ENCODE peak calls at places on chromosomes 3 and 15, in seven cellular contexts. U, K, P, I, A, R and E are unnamed samples.

GRCh38 chr3:177746259-177747021 is 549.2 kb upstream of the TBL1XR1 start:
- DNase-seq in U (peak), K (no peak), P (no peak), I (no peak), A (no peak), R (no peak), E (no peak)

GRCh38 chr3:165855581-165855980 is 18.4 kb upstream of the BCHE start:
- DNase-seq in U (no peak), K (no peak), P (no peak), I (no peak), A (no peak), R (no peak), E (no peak)

GRCh38 chr3:17602126-17602525 is 140.3 kb downstream of the TBC1D5 start:
- DNase-seq in U (no peak), K (no peak), P (no peak), I (no peak), A (no peak), R (no peak), E (no peak)

GRCh38 chr3:123344941-123345594 is 103.8 kb downstream of the ADCY5 start:
- DNase-seq in U (no peak), K (peak), P (no peak), I (no peak), A (no peak), R (no peak), E (no peak)

GRCh38 chr3:18758047-18758704 is 333.0 kb upstream of the SATB1 start:
- DNase-seq in U (no peak), K (no peak), P (no peak), I (no peak), A (no peak), R (peak), E (peak)

GRCh38 chr15:90529369-90530249 is at the start of gene CRTC3:
- DNase-seq in U (no peak), K (peak), P (peak), I (peak), A (peak), R (peak), E (peak)

GRCh38 chr3:133996996-133997395 is 32.7 kb downstream of the SLCO2A1 start:
- DNase-seq in U (no peak), K (no peak), P (no peak), I (no peak), A (no peak), R (no peak), E (no peak)

GRCh38 chr15:70023064-70023768 is 74.5 kb downstream of the TLE3 start:
- DNase-seq in U (peak), K (peak), P (no peak), I (no peak), A (no peak), R (no peak), E (peak)

GRCh38 chr3:188832961-188833615 is 338.7 kb upstream of the TPRG1 start:
- DNase-seq in U (no peak), K (no peak), P (no peak), I (no peak), A (no peak), R (no peak), E (no peak)

DNA sequence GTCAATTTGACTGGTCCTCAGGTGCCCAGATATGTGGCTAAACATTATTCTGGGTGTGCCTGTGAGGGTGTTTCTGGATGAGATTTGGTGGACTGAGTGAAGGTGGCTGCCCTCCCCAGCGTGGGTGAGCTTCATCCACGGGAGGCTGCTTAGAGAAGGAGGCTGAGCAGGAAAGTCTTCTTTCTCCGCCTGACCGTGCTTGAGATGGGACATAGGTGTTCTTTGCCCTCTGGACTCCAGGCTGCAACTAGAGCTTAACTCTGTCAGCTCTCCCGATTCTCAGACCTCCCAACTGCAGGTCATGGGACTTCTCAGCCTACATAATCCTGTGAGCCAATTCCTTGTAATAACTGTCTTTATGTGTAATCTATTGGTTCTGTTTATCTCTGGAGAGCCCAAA is 34.0 kb downstream of the RAB7A start:
- DNase-seq in U (no peak), K (no peak), P (no peak), I (no peak), A (no peak), R (no peak), E (peak)
- H3K4me3 ChIP-seq in U (no peak), K (no peak), P (no peak), I (no peak), A (no peak), R (no peak), E (no peak)

GRCh38 chr3:37243811-37244748 is 69.7 kb upstream of the LRRFIP2 start:
- DNase-seq in U (no peak), K (peak), P (peak), I (peak), A (peak), R (peak), E (peak)

GRCh38 chr3:37247398-37248114 is 73.2 kb upstream of the LRRFIP2 start:
- DNase-seq in U (no peak), K (no peak), P (no peak), I (no peak), A (no peak), R (no peak), E (peak)

GRCh38 chr3:37241880-37242279 is 67.5 kb upstream of the LRRFIP2 start:
- DNase-seq in U (no peak), K (no peak), P (no peak), I (no peak), A (no peak), R (no peak), E (peak)

GRCh38 chr3:37248179-37248578 is 73.8 kb upstream of the LRRFIP2 start:
- DNase-seq in U (no peak), K (no peak), P (no peak), I (no peak), A (no peak), R (no peak), E (no peak)

DNA sequence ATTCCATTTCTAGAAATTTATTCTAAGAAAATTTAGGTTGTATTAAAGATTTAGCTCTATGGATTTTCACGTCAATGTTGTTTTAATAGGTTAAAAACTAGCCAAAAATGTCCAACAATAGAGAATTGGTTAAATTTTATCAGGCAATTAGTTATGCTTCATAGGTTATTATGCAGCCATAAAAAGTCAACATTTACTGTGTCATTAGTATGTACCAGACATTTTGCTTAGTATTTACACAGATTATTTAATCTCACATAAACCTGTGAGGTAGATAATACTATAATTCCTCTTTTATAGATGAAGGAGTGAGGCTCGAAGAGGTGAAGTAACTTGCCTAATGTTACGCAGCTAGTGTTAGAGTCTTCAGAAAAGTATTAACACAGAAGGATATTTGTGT is 70.6 kb upstream of the LRRFIP2 start:
- DNase-seq in U (no peak), K (no peak), P (no peak), I (no peak), A (no peak), R (no peak), E (peak)
- H3K27ac ChIP-seq in U (no peak), K (peak), P (no peak), I (no peak), A (peak), R (no peak), E (no peak)

DNA sequence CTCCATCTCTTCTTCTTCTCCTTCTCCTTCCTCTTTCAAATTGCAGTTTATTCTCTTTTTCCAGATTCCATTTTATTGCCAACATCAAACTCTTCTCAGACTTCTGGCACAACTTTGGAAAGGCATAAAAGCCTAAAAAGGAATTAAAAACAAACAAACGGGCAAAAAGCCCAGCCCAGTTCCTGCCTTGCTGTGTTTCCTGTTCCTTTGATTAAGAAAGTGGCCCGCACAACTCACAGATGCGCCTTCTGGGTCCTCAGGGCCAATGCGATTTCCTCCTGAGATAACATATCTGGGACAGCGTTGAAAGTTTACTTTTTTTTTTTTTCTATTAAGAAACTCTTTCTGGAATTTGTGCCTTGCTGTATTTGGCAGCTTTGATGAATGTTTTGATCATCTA is 158.8 kb upstream of the UBE3A start:
- DNase-seq in U (no peak), K (no peak), P (no peak), I (no peak), A (no peak), R (no peak), E (no peak)
- H3K4me3 ChIP-seq in U (no peak), K (peak), P (no peak), I (no peak), A (peak), R (no peak), E (no peak)

GRCh38 chr15:62790531-62790930 is 252.0 kb upstream of the TPM1 start:
- DNase-seq in U (no peak), K (no peak), P (no peak), I (no peak), A (no peak), R (no peak), E (no peak)

GRCh38 chr15:62795171-62795570 is 247.4 kb upstream of the TPM1 start:
- DNase-seq in U (no peak), K (no peak), P (no peak), I (no peak), A (no peak), R (no peak), E (no peak)

GRCh38 chr15:62788224-62788623 is 254.3 kb upstream of the TPM1 start:
- DNase-seq in U (no peak), K (no peak), P (no peak), I (no peak), A (no peak), R (no peak), E (no peak)

GRCh38 chr15:62792960-62793758 is 249.4 kb upstream of the TPM1 start:
- DNase-seq in U (no peak), K (no peak), P (no peak), I (no peak), A (no peak), R (no peak), E (no peak)

GRCh38 chr15:62791694-62792093 is 250.9 kb upstream of the TPM1 start:
- DNase-seq in U (no peak), K (no peak), P (no peak), I (no peak), A (no peak), R (no peak), E (no peak)
- H3K27ac ChIP-seq in U (no peak), K (no peak), P (no peak), I (no peak), A (no peak), R (no peak), E (no peak)

GRCh38 chr3:58241321-58242044 is 3.9 kb downstream of the ABHD6 start:
- DNase-seq in U (no peak), K (no peak), P (no peak), I (no peak), A (no peak), R (no peak), E (no peak)
- H3K4me3 ChIP-seq in U (no peak), K (no peak), P (no peak), I (no peak), A (no peak), R (no peak), E (no peak)

DNA sequence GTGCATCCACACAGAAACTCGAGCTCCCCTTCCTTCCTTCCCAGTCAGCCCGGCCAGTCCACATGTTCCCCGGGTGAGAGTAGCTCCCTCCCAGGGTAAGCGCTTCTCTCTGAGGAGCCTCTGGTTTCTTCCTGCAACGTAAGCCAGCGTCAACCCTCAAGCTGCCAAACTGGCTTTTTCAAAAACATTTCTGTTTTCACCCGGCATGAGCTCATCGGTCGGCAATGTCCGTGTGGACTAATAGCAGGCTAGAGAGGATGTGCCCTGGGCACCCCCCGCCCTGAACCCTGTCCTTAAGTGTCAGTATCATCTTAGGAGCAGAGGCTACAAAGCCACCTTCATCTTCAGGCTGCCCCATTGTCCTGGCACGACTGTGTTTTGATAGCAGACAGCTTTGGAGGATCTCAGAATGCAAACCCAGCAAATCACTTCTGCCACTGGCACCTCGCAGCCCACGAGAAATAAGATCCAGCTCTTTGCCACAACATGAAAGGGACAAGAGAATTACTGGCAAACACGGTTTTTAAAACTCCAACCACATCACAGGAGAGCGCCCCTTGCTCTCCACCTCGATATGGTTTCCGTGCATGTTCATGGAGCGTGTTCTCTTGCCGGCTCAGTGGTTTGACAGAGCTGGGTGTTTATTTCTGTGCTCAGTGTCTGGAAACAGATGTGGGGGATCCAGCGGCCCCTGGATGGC is 9.9 kb downstream of the ALDH1A3 start:
- DNase-seq in U (peak), K (peak), P (peak), I (no peak), A (peak), R (no peak), E (no peak)
- H3K27ac ChIP-seq in U (peak), K (peak), P (peak), I (peak), A (peak), R (no peak), E (peak)

DNA sequence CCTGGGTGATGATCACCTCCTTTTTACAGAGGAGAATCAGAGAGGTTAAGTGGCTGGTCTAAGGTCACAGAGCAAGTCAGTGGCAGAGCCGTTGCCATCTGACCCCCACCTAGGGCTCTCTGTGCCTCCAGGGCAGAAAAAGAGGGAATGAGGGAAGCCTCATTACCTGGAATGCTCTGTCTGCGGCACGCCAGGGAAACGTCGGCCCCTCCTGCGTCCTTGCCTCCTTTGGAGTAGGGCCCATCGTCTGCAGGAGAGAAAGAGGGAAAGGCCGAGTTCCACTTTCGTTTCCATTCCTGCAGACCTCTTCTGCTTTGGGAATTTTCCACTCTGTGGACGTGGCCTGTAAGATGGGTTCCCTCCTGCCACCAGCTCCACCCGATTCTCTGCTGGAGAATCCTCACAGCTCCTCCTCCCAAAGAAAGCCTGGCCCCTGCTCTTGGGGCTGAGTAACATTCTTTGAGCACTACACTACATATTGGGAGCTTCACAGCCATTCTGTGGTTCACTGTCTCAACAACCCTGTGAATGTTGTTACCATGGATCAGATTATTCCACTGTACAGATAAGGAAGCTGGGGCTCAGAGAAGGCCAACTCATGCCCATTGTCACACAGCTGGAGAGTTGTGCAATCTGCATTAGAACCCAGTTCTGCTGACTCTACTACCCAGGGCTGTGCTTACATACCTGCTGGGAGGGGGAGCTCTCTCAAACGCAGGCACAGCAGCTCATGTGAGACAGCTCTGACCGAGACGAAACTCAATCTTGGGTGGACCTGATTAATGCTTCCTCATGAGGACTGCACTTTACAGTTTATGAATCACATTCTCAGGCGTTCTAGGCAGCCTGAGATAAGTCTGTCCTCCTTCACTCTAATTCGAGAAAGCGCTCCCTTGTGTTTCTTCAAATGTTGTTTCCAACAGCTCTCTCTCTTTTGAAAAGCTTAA is 14.2 kb downstream of the GRIP2 start:
- DNase-seq in U (no peak), K (peak), P (peak), I (peak), A (no peak), R (no peak), E (peak)
- H3K4me3 ChIP-seq in U (no peak), K (peak), P (no peak), I (peak), A (no peak), R (no peak), E (no peak)

GRCh38 chr3:54856271-54856670 is 71.6 kb downstream of the LRTM1 start:
- DNase-seq in U (no peak), K (no peak), P (no peak), I (no peak), A (no peak), R (no peak), E (no peak)
- H3K27ac ChIP-seq in U (no peak), K (no peak), P (no peak), I (no peak), A (no peak), R (no peak), E (no peak)